ENCODE peak calls at places on chromosome 17, in seven cellular contexts. O is activated T-cell treated with anti-CD3 and anti-CD28 coated beads, Interleukin-2, amount 50 U/mL, for 24 hours; P is H9; T is Peyer's patch; R is CD8-positive, alpha-beta T cell; W is HFFc6; K is NCI-H2081. L is an unnamed sample.

GRCh38 chr17:27384721-27385120 is 71.5 kb upstream of the KSR1 start:
- DNase-seq in K (no peak), O (no peak), R (no peak), T (no peak), P (no peak), W (no peak), L (no peak)

GRCh38 chr17:32519769-32520701 is 33.2 kb downstream of the CDK5R1 start:
- DNase-seq in W (no peak), K (no peak), T (no peak), O (peak), R (peak), P (peak), L (no peak)

GRCh38 chr17:64377769-64378282 is 12.8 kb downstream of the PECAM1 start:
- DNase-seq in O (no peak), K (no peak), R (no peak), P (no peak), T (no peak), W (no peak), L (no peak)

GRCh38 chr17:77470800-77471733 is 330.3 kb downstream of the SEC14L1 start:
- DNase-seq in P (peak), O (no peak), W (no peak), R (no peak), K (no peak), T (no peak), L (no peak)

GRCh38 chr17:63932008-63932561 is at the start of gene CD79B:
- DNase-seq in R (peak), K (no peak), P (no peak), O (peak), T (no peak), W (no peak), L (peak)

GRCh38 chr17:20998571-20999043 is 44.2 kb downstream of the USP22 start:
- DNase-seq in T (no peak), P (no peak), R (no peak), W (no peak), O (no peak), K (no peak), L (no peak)

GRCh38 chr17:72588561-72588960 is 467.7 kb downstream of the SOX9 start:
- DNase-seq in P (no peak), R (no peak), T (no peak), W (no peak), O (no peak), K (peak), L (no peak)

GRCh38 chr17:64328875-64329405 is 61.7 kb downstream of the PECAM1 start:
- DNase-seq in W (no peak), P (no peak), O (no peak), R (no peak), K (no peak), T (no peak), L (no peak)

GRCh38 chr17:4585203-4585939 is 1.0 kb downstream of the SMTNL2 start:
- DNase-seq in P (no peak), K (no peak), T (no peak), O (no peak), W (no peak), R (no peak), L (no peak)

GRCh38 chr17:37358098-37358829 is 17.5 kb upstream of the C17orf78 start:
- DNase-seq in O (peak), P (peak), W (peak), T (peak), R (peak), K (peak), L (peak)

GRCh38 chr17:72538921-72539352 is 418.1 kb downstream of the SOX9 start:
- DNase-seq in T (no peak), R (no peak), O (no peak), W (no peak), K (no peak), P (peak), L (no peak)

GRCh38 chr17:73371285-73371684 is 59.5 kb upstream of the CDC42EP4 start:
- DNase-seq in R (no peak), O (no peak), K (no peak), P (no peak), T (no peak), W (peak), L (peak)

GRCh38 chr17:44759096-44759915 is 518 bp downstream of the ADAM11 start:
- DNase-seq in P (peak), K (no peak), R (no peak), W (no peak), O (peak), T (peak), L (no peak)

GRCh38 chr17:63275318-63275967 is 170.7 kb downstream of the CYB561 start:
- DNase-seq in O (no peak), P (no peak), K (no peak), W (peak), T (no peak), R (no peak), L (peak)

GRCh38 chr17:55086635-55087058 is 118.1 kb downstream of the STXBP4 start:
- DNase-seq in P (no peak), W (peak), T (no peak), R (no peak), O (no peak), K (no peak), L (peak)

GRCh38 chr17:81422776-81423697 is 27.8 kb downstream of the BAHCC1 start:
- DNase-seq in T (no peak), R (no peak), O (no peak), W (peak), K (no peak), P (peak), L (peak)

GRCh38 chr17:68398731-68399637 is 58.3 kb downstream of the WIPI1 start:
- DNase-seq in W (peak), P (peak), O (peak), K (peak), R (peak), T (no peak), L (peak)

GRCh38 chr17:77405867-77406513 is 265.2 kb downstream of the SEC14L1 start:
- DNase-seq in P (no peak), T (no peak), R (no peak), O (no peak), W (no peak), K (no peak), L (peak)

GRCh38 chr17:66976379-66976663 is 11.8 kb downstream of the CACNG4 start:
- DNase-seq in K (no peak), R (no peak), W (no peak), O (no peak), T (no peak), P (no peak), L (no peak)

GRCh38 chr17:40519089-40519775 is 17.8 kb upstream of the TNS4 start:
- DNase-seq in O (peak), R (no peak), T (peak), P (no peak), W (no peak), K (no peak), L (no peak)

GRCh38 chr17:83173997-83174858 is 94.8 kb downstream of the METRNL start:
- DNase-seq in K (no peak), P (peak), T (peak), O (peak), W (no peak), R (no peak), L (no peak)

GRCh38 chr17:14143678-14144077 is 74.4 kb downstream of the COX10 start:
- DNase-seq in P (no peak), R (no peak), T (no peak), K (no peak), O (no peak), W (no peak), L (no peak)

GRCh38 chr17:3558603-3559269 is 1.1 kb upstream of the TRPV3 start:
- DNase-seq in R (peak), O (peak), W (peak), P (peak), K (no peak), T (peak), L (no peak)

GRCh38 chr17:41529491-41529915 is 1.4 kb upstream of the KRT19 start:
- DNase-seq in T (no peak), K (peak), P (no peak), O (no peak), R (no peak), W (no peak), L (no peak)

GRCh38 chr17:32596666-32597065 is 109.9 kb downstream of the CDK5R1 start:
- DNase-seq in R (no peak), W (no peak), O (no peak), K (no peak), T (no peak), P (no peak), L (no peak)

GRCh38 chr17:67990909-67991308 is 5.4 kb downstream of the C17orf58 start:
- DNase-seq in W (no peak), O (no peak), T (no peak), K (no peak), R (no peak), P (no peak), L (no peak)

GRCh38 chr17:62750502-62751349 is 57.4 kb downstream of the MARCHF10 start:
- DNase-seq in R (no peak), T (no peak), W (no peak), K (no peak), O (no peak), P (peak), L (no peak)

GRCh38 chr17:44216173-44216572 is 3.3 kb downstream of the UBTF start:
- DNase-seq in P (no peak), K (no peak), R (peak), T (no peak), W (no peak), O (peak), L (no peak)

GRCh38 chr17:17403899-17404576 is 72.8 kb upstream of the MED9 start:
- DNase-seq in R (peak), T (no peak), K (peak), O (peak), W (no peak), P (no peak), L (peak)

GRCh38 chr17:78255953-78256704 is 24.7 kb downstream of the TMEM235 start:
- DNase-seq in K (no peak), P (no peak), W (no peak), O (no peak), T (no peak), R (no peak), L (no peak)

GRCh38 chr17:19614900-19615299 is 33.7 kb upstream of the ALDH3A2 start:
- DNase-seq in P (no peak), O (no peak), R (no peak), T (no peak), W (no peak), K (no peak), L (no peak)

GRCh38 chr17:50258647-50259483 is 15.4 kb upstream of the TMEM92 start:
- DNase-seq in K (no peak), P (peak), O (no peak), T (no peak), W (peak), R (no peak), L (no peak)

GRCh38 chr17:58808609-58809563 is 53.2 kb downstream of the PPM1E start:
- DNase-seq in R (no peak), W (no peak), K (no peak), P (no peak), T (no peak), O (no peak), L (no peak)

GRCh38 chr17:81086789-81087551 is 52.0 kb downstream of the BAIAP2 start:
- DNase-seq in W (no peak), P (no peak), T (no peak), O (no peak), R (no peak), K (no peak), L (no peak)

GRCh38 chr17:69961488-69962145 is 113.4 kb upstream of the KCNJ16 start:
- DNase-seq in P (peak), K (no peak), T (no peak), O (no peak), W (no peak), R (no peak), L (no peak)

GRCh38 chr17:4068918-4069317 is 73.9 kb downstream of the ZZEF1 start:
- DNase-seq in K (no peak), O (no peak), T (no peak), W (no peak), R (no peak), P (no peak), L (no peak)

GRCh38 chr17:5921919-5922318 is 148.3 kb upstream of the WSCD1 start:
- DNase-seq in T (no peak), O (no peak), W (peak), P (no peak), K (no peak), R (no peak), L (no peak)